ENCODE peak calls at places on chromosome 21, in six cellular contexts. W is type B pancreatic cell, Q is lower lobe of right lung, G is HepG2, F is fibroblast of lung, M is AG09309. X is an unnamed sample.
A peak's percentile ranks its signal among the peaks of the same experiment; 100 is the strongest.

GRCh38 chr21:29237110-29238051 is 61.3 kb upstream of the BACH1 start:
- DNase-seq in W (no peak), Q (no peak), G (no peak), F (no peak), M (no peak), X (no peak)

GRCh38 chr21:35225573-35225972 is 176.5 kb upstream of the RUNX1 start:
- DNase-seq in W (no peak), Q (no peak), G (no peak), F (no peak), M (no peak), X (no peak)

GRCh38 chr21:43312011-43312410 is 114.9 kb downstream of the SIK1 start:
- DNase-seq in W (no peak), Q (no peak), G (no peak), F (no peak), M (no peak), X (no peak)

GRCh38 chr21:41706678-41707077 is 60.2 kb downstream of the RIPK4 start:
- DNase-seq in W (no peak), Q (no peak), G (peak; percentile 86), F (peak; percentile 9), M (no peak), X (no peak)

GRCh38 chr21:35220301-35220700 is 171.2 kb upstream of the RUNX1 start:
- DNase-seq in W (no peak), Q (no peak), G (no peak), F (no peak), M (no peak), X (no peak)

GRCh38 chr21:35940074-35940927 is 120.0 kb downstream of the SETD4 start:
- DNase-seq in W (no peak), Q (no peak), G (peak; percentile 45), F (peak; percentile 87), M (peak; percentile 57), X (no peak)

GRCh38 chr21:35838350-35838749 is 222.0 kb downstream of the SETD4 start:
- DNase-seq in W (no peak), Q (no peak), G (no peak), F (no peak), M (no peak), X (no peak)

GRCh38 chr21:41247561-41247968 is 69.0 kb upstream of the FAM3B start:
- DNase-seq in W (peak; percentile 42), Q (no peak), G (peak; percentile 28), F (peak; percentile 79), M (no peak), X (peak; percentile 73)

GRCh38 chr21:42236693-42237092 is 17.8 kb downstream of the ABCG1 start:
- DNase-seq in W (no peak), Q (no peak), G (no peak), F (no peak), M (no peak), X (no peak)

GRCh38 chr21:44057960-44058651 is 46.0 kb downstream of the TRAPPC10 start:
- DNase-seq in W (no peak), Q (no peak), G (no peak), F (no peak), M (no peak), X (no peak)

GRCh38 chr21:43209575-43210453 is 41.0 kb downstream of the CRYAA start:
- DNase-seq in W (peak; percentile 63), Q (no peak), G (peak; percentile 72), F (peak; percentile 6), M (peak; percentile 35), X (peak; percentile 80)

GRCh38 chr21:35505067-35505466 is 456.0 kb upstream of the RUNX1 start:
- DNase-seq in W (no peak), Q (no peak), G (no peak), F (no peak), M (no peak), X (no peak)

GRCh38 chr21:42258150-42258884 is 39.4 kb downstream of the ABCG1 start:
- DNase-seq in W (no peak), Q (peak; percentile 84), G (peak; percentile 34), F (peak; percentile 49), M (no peak), X (no peak)

GRCh38 chr21:31886896-31887595 is 14.2 kb downstream of the HUNK start:
- DNase-seq in W (no peak), Q (no peak), G (no peak), F (peak; percentile 37), M (no peak), X (no peak)

GRCh38 chr21:42479582-42479981 is 16.4 kb downstream of the RSPH1 start:
- DNase-seq in W (no peak), Q (no peak), G (no peak), F (no peak), M (no peak), X (peak; percentile 51)

GRCh38 chr21:43352568-43353281 is 74.2 kb downstream of the SIK1 start:
- DNase-seq in W (no peak), Q (no peak), G (no peak), F (no peak), M (no peak), X (no peak)

GRCh38 chr21:39663066-39663465 is 50.3 kb downstream of the B3GALT5 start:
- DNase-seq in W (no peak), Q (no peak), G (no peak), F (no peak), M (no peak), X (peak; percentile 75)

GRCh38 chr21:43190544-43191340 is 21.9 kb downstream of the CRYAA start:
- DNase-seq in W (peak; percentile 51), Q (no peak), G (no peak), F (no peak), M (no peak), X (peak; percentile 76)

GRCh38 chr21:23660560-23660959 is 1946.7 kb downstream of the MRPL39 start:
- DNase-seq in W (no peak), Q (no peak), G (no peak), F (no peak), M (no peak), X (no peak)

GRCh38 chr21:40793057-40793456 is 53.9 kb downstream of the DSCAM start:
- DNase-seq in W (no peak), Q (no peak), G (no peak), F (no peak), M (no peak), X (no peak)

GRCh38 chr21:37045139-37045538 is 27.7 kb downstream of the PIGP start:
- DNase-seq in W (no peak), Q (no peak), G (no peak), F (no peak), M (no peak), X (no peak)

GRCh38 chr21:32135401-32136363 is 143.2 kb downstream of the MIS18A start:
- DNase-seq in W (no peak), Q (no peak), G (no peak), F (no peak), M (peak; percentile 2), X (no peak)

GRCh38 chr21:43719748-43720538 is 1.0 kb downstream of the PDXK start:
- DNase-seq in W (no peak), Q (peak; percentile 76), G (no peak), F (no peak), M (no peak), X (no peak)

GRCh38 chr21:41564871-41565281 is 56.9 kb upstream of the TMPRSS2 start:
- DNase-seq in W (no peak), Q (no peak), G (peak; percentile 7), F (no peak), M (peak; percentile 67), X (no peak)

GRCh38 chr21:31335957-31336738 is 7.9 kb downstream of the TIAM1 start:
- DNase-seq in W (no peak), Q (no peak), G (no peak), F (peak; percentile 86), M (peak; percentile 63), X (no peak)

GRCh38 chr21:42809577-42810440 is 69.5 kb downstream of the WDR4 start:
- DNase-seq in W (no peak), Q (no peak), G (no peak), F (no peak), M (no peak), X (peak; percentile 62)

GRCh38 chr21:30340714-30341573 is 3.5 kb upstream of the KRTAP27-1 start:
- DNase-seq in W (no peak), Q (peak; percentile 45), G (peak; percentile 3), F (peak; percentile 1), M (no peak), X (no peak)

DNA sequence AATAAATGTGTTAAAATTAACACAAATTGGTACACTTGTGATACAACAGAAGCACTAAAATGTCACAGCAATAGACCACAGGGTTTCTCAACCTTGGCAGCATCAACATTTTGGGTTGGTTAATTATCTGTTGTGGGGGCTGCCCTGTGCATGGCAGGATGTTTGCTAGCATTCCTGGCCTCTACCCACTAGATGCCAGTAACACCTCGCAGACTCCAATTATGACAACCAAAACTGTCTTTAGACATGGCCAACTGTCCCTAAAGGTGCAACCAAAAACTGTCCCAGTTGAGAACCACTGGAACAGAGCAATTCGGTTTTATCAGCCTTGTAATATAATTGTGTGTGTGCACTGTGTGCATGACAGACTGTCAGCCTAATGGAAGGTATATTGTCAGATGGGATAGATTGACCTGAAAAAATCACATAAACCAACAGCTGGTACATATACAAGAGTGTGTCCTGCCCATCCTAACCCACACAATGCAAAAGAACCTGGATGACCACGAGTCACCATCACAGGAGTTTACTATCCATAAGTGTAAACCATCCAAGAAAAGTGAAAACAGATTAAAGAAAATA is 13.5 kb upstream of the ERG start:
- DNase-seq in W (no peak), Q (no peak), G (no peak), F (no peak), M (no peak), X (no peak)
- TF ChIP-seq CTCF in W (no peak), Q (no peak), G (peak; percentile 53), F (no peak), M (no peak), X (peak; percentile 14)

GRCh38 chr21:38170283-38170682 is 86.5 kb upstream of the KCNJ15 start:
- DNase-seq in W (no peak), Q (peak; percentile 56), G (no peak), F (peak; percentile 15), M (no peak), X (no peak)
- TF ChIP-seq CTCF in W (no peak), Q (peak; percentile 58), G (no peak), F (peak; percentile 37), M (peak; percentile 66), X (peak; percentile 62)

DNA sequence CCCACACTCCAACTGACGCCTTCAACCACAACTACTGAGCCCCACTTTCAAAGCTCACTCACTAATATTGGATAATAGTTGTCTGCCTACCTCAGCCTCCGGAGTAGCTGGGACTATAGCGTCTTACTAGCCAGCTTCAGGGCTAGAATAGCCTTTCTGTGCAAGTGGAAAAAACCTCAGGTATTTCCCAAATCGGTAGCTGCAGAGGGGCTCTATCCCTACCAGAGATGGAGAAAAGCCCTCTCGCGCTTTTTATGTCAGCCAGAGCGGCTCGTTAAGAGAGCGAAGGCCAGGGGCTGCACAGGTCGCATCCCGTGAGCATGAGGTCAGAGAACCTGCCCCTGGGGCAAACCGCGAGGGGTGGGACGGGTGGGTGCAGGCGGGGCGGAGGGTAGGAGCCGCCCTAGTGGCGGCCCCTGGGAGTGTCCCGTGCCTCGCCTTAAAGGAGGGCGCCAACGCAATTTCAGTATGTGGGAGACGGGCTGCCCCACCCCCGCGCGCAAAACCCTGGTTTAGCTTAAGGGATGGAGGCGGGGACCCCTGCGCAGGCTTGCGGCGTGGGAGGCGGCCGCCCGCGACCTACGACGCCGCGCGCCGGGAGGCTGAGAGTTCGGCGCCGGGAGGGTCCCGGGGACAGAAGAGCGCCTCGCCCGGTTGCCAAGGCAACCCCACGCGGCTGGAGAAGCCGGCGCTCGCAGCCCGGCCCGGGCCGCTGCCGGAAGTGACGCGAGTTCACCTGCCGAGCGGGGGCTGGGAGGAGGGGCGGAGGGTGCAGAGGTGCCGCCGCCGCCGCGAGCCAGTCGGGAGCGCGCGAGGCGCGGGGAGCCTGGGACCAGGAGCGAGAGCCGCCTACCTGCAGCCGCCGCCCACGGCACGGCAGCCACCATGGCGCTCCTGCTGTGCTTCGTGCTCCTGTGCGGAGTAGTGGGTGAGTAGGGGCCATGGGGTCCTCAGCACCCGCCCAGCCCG is at the start of gene CXADR:
- DNase-seq in W (peak; percentile 94), Q (peak; percentile 92), G (peak; percentile 89), F (peak; percentile 24), M (no peak), X (no peak)
- TF ChIP-seq CTCF in W (peak; percentile 89), Q (peak; percentile 59), G (peak; percentile 81), F (peak; percentile 46), M (peak; percentile 34), X (peak; percentile 55)

GRCh38 chr21:25801217-25802015 is 66.6 kb downstream of the GABPA start:
- DNase-seq in W (peak; percentile 84), Q (peak; percentile 86), G (peak; percentile 86), F (peak; percentile 85), M (peak; percentile 42), X (peak; percentile 90)
- TF ChIP-seq CTCF in W (peak; percentile 97), Q (peak; percentile 97), G (peak; percentile 97), F (peak; percentile 99), M (peak; percentile 99), X (peak; percentile 91)

X was measured in osteocyte.